ENCODE peak calls at places on chromosomes 2 and 18, in six cellular contexts. W, M, F, H, J and Q are unnamed samples.

GRCh38 chr2:195118276-195118675 is 538.8 kb upstream of the SLC39A10 start:
- DNase-seq in H (no peak), F (no peak), M (no peak), J (no peak), W (no peak), Q (no peak)

GRCh38 chr2:6412533-6413085 is 453.1 kb downstream of the CMPK2 start:
- DNase-seq in M (peak), H (no peak), J (no peak), F (no peak), W (no peak), Q (peak)

GRCh38 chr2:165114345-165114943 is 89.4 kb downstream of the SCN3A start:
- DNase-seq in H (no peak), W (no peak), M (peak), F (no peak), J (no peak), Q (peak)

GRCh38 chr2:129277611-129278010 is 701.9 kb upstream of the RAB6C start:
- DNase-seq in J (no peak), M (no peak), F (no peak), W (no peak), H (no peak), Q (no peak)

GRCh38 chr2:234679766-234680687 is 183.1 kb upstream of the ARL4C start:
- DNase-seq in M (peak), J (peak), W (peak), F (no peak), H (no peak), Q (peak)

GRCh38 chr2:43075906-43076585 is 150.4 kb downstream of the ZFP36L2 start:
- DNase-seq in M (peak), W (no peak), H (no peak), F (no peak), J (peak), Q (peak)

GRCh38 chr2:18795881-18796280 is 206.5 kb upstream of the NT5C1B start:
- DNase-seq in W (no peak), F (no peak), M (peak), H (no peak), J (no peak), Q (peak)

GRCh38 chr2:128378231-128379020 is 59.8 kb upstream of the HS6ST1 start:
- DNase-seq in F (no peak), M (no peak), J (peak), W (no peak), H (no peak), Q (no peak)

GRCh38 chr2:143452817-143453462 is 323.7 kb downstream of the ARHGAP15 start:
- DNase-seq in H (no peak), W (no peak), J (no peak), F (no peak), M (no peak), Q (no peak)

GRCh38 chr2:225670111-225670974 is 270.8 kb downstream of the NYAP2 start:
- DNase-seq in W (no peak), F (no peak), H (no peak), J (no peak), M (peak), Q (peak)

GRCh38 chr2:26172866-26173595 is at the start of gene GAREM2:
- DNase-seq in J (peak), W (no peak), F (no peak), H (no peak), M (no peak), Q (no peak)

GRCh38 chr2:159382447-159383028 is 96.0 kb upstream of the WDSUB1 start:
- DNase-seq in M (no peak), J (no peak), H (no peak), W (no peak), F (no peak), Q (no peak)

GRCh38 chr2:97748397-97748796 is 35.0 kb downstream of the ZAP70 start:
- DNase-seq in F (no peak), H (peak), W (peak), J (peak), M (no peak), Q (peak)

GRCh38 chr2:233803994-233804393 is 25.9 kb downstream of the MROH2A start:
- DNase-seq in M (no peak), J (peak), H (no peak), F (no peak), W (no peak), Q (no peak)

GRCh38 chr2:70687461-70687795 is 80.6 kb downstream of the ADD2 start:
- DNase-seq in W (no peak), J (no peak), F (no peak), M (no peak), H (no peak), Q (no peak)

GRCh38 chr18:10872297-10872696 is 277.1 kb downstream of the PIEZO2 start:
- DNase-seq in J (no peak), W (peak), H (no peak), F (no peak), M (no peak), Q (no peak)

GRCh38 chr2:168687314-168687713 is 115.1 kb upstream of the NOSTRIN start:
- DNase-seq in H (peak), F (no peak), W (no peak), M (peak), J (no peak), Q (peak)

GRCh38 chr2:40367652-40368051 is 84.2 kb downstream of the SLC8A1 start:
- DNase-seq in H (no peak), W (no peak), F (no peak), M (peak), J (no peak), Q (peak)

GRCh38 chr2:145494441-145494840 is 974.5 kb upstream of the ZEB2 start:
- DNase-seq in M (no peak), W (no peak), H (no peak), J (no peak), F (no peak), Q (no peak)

GRCh38 chr2:45925636-45926350 is 274.3 kb downstream of the PRKCE start:
- DNase-seq in H (no peak), W (peak), J (no peak), M (no peak), F (no peak), Q (no peak)

GRCh38 chr2:226256709-226257401 is 542.8 kb downstream of the IRS1 start:
- DNase-seq in J (no peak), M (peak), H (no peak), W (no peak), F (no peak), Q (peak)

GRCh38 chr2:132253496-132254305 is 91.9 kb upstream of the ANKRD30BL start:
- DNase-seq in M (no peak), J (peak), W (no peak), H (no peak), F (no peak), Q (no peak)

DNA sequence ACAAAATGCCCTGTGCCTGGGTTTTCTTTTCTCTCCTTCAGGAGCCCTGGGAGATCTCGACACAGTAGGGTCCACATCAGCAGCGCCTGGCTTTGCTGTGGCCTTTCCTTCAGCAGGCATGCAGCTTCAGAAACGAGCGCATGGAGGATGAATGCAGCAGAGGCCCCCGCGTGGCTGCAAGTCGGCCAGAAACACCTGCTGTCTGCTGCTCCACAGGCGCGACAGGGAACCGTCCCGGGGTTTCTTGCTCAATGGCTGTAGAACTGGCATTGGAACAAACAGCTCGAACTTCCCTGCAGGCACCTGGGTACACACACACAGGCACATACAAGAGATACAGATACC is 65.7 kb upstream of the SH3RF3 start:
- DNase-seq in W (no peak), M (no peak), F (no peak), H (peak), J (no peak), Q (no peak)
- TF ChIP-seq CTCF in W (no peak), M (no peak), F (no peak), H (no peak), J (no peak), Q (no peak)

DNA sequence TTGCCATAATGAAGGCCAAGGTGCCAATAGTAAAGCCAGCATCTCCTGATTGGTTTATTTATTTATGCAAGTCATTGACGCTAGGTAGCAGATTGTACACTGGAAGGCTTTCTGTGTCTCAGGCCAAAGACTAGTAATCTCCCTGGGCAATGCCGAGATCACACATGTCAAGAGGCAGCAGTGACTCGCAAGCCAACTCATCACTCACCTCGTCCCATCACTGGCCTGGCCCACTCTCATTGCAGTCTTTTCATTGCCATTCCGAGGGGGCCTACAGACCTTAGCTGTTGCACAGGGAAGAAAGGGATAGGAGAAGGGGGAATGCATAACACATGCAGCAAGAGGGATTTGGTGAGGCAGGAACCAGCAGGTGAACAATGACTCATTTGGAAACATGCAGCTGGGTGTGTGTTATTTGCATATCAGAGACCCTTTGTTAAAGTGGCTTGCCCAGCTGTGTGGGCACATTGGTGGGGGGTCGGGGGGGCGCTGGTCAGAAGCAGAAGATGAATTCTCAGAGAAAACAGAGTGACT is 448.7 kb upstream of the HNRNPA3 start:
- DNase-seq in M (no peak), F (no peak), J (no peak), H (no peak), W (no peak), Q (no peak)
- H3K4me3 ChIP-seq in M (no peak), F (no peak), J (no peak), H (no peak), W (no peak), Q (no peak)

GRCh38 chr2:217958889-217959235 is 43.9 kb downstream of the TNS1 start:
- DNase-seq in H (no peak), J (no peak), W (no peak), M (no peak), F (no peak), Q (no peak)
- TF ChIP-seq CTCF in H (no peak), J (no peak), W (no peak), M (no peak), F (no peak), Q (no peak)

GRCh38 chr2:1855150-1855549 is 110.8 kb upstream of the PXDN start:
- DNase-seq in F (no peak), J (no peak), W (no peak), M (peak), H (no peak), Q (no peak)
- H3K4me3 ChIP-seq in F (no peak), J (no peak), W (peak), M (peak), H (no peak), Q (no peak)

GRCh38 chr2:154533300-154533940 is 165.1 kb upstream of the KCNJ3 start:
- DNase-seq in J (no peak), H (no peak), M (no peak), W (no peak), F (no peak), Q (no peak)
- TF ChIP-seq CTCF in J (no peak), H (no peak), M (no peak), W (no peak), F (no peak), Q (no peak)